ENCODE peak calls at places on chromosomes 12 and 14, in ten cellular contexts. One of them, this sample, is unnamed. For H3K4me1, the result is how much of the 10 kb centered on the place peaks cover.

GRCh38 chr14:104138098-104138890 is at the start of gene KIF26A:
- DNase-seq in left ventricle myocardium inferior: peak
- DNase-seq in GM23338: peak
- DNase-seq in thoracic aorta: no peak
- DNase-seq in mucosa of descending colon: peak
- DNase-seq in astrocyte: no peak
- DNase-seq in cardiac muscle cell: peak
- DNase-seq in GM23248: no peak
- DNase-seq in right lobe of liver: peak
- DNase-seq in heart left ventricle: peak
- DNase-seq in this sample: no peak

GRCh38 chr14:74401504-74402241 is 24.3 kb downstream of the SYNDIG1L start:
- DNase-seq in left ventricle myocardium inferior: peak
- DNase-seq in GM23338: peak
- DNase-seq in thoracic aorta: no peak
- DNase-seq in mucosa of descending colon: peak
- DNase-seq in astrocyte: no peak
- DNase-seq in cardiac muscle cell: peak
- DNase-seq in GM23248: peak
- DNase-seq in right lobe of liver: no peak
- DNase-seq in heart left ventricle: peak
- DNase-seq in this sample: peak

GRCh38 chr12:56590237-56590830 is 39.8 kb downstream of the BAZ2A start:
- DNase-seq in left ventricle myocardium inferior: no peak
- DNase-seq in GM23338: peak
- DNase-seq in thoracic aorta: no peak
- DNase-seq in mucosa of descending colon: no peak
- DNase-seq in astrocyte: no peak
- DNase-seq in cardiac muscle cell: peak
- DNase-seq in GM23248: peak
- DNase-seq in right lobe of liver: no peak
- DNase-seq in heart left ventricle: no peak
- DNase-seq in this sample: peak

GRCh38 chr12:116861331-116861730 is 19.9 kb downstream of the HRK start:
- DNase-seq in left ventricle myocardium inferior: peak
- DNase-seq in GM23338: no peak
- DNase-seq in thoracic aorta: no peak
- DNase-seq in mucosa of descending colon: no peak
- DNase-seq in astrocyte: peak
- DNase-seq in cardiac muscle cell: no peak
- DNase-seq in GM23248: peak
- DNase-seq in right lobe of liver: no peak
- DNase-seq in heart left ventricle: peak
- DNase-seq in this sample: no peak

GRCh38 chr12:122691566-122691965 is 11.6 kb downstream of the HCAR2 start:
- DNase-seq in left ventricle myocardium inferior: no peak
- DNase-seq in GM23338: no peak
- DNase-seq in thoracic aorta: no peak
- DNase-seq in mucosa of descending colon: no peak
- DNase-seq in astrocyte: no peak
- DNase-seq in cardiac muscle cell: no peak
- DNase-seq in GM23248: no peak
- DNase-seq in right lobe of liver: no peak
- DNase-seq in heart left ventricle: no peak
- DNase-seq in this sample: peak

GRCh38 chr12:12718853-12719252 is 1.7 kb downstream of the CDKN1B start:
- DNase-seq in left ventricle myocardium inferior: no peak
- DNase-seq in GM23338: peak
- DNase-seq in thoracic aorta: no peak
- DNase-seq in mucosa of descending colon: no peak
- DNase-seq in astrocyte: no peak
- DNase-seq in cardiac muscle cell: no peak
- DNase-seq in GM23248: peak
- DNase-seq in right lobe of liver: no peak
- DNase-seq in heart left ventricle: no peak
- DNase-seq in this sample: peak

GRCh38 chr12:86730233-86730632 is 474.0 kb upstream of the MGAT4C start:
- DNase-seq in left ventricle myocardium inferior: no peak
- DNase-seq in GM23338: no peak
- DNase-seq in thoracic aorta: no peak
- DNase-seq in mucosa of descending colon: no peak
- DNase-seq in astrocyte: no peak
- DNase-seq in cardiac muscle cell: no peak
- DNase-seq in GM23248: no peak
- DNase-seq in right lobe of liver: no peak
- DNase-seq in heart left ventricle: no peak
- DNase-seq in this sample: no peak

GRCh38 chr14:105026033-105026785 is 5.3 kb upstream of the CDCA4 start:
- DNase-seq in left ventricle myocardium inferior: no peak
- DNase-seq in GM23338: no peak
- DNase-seq in thoracic aorta: no peak
- DNase-seq in mucosa of descending colon: no peak
- DNase-seq in astrocyte: peak
- DNase-seq in cardiac muscle cell: no peak
- DNase-seq in GM23248: peak
- DNase-seq in right lobe of liver: no peak
- DNase-seq in heart left ventricle: no peak
- DNase-seq in this sample: no peak

GRCh38 chr12:89166525-89166934 is 185.8 kb downstream of the DUSP6 start:
- DNase-seq in left ventricle myocardium inferior: no peak
- DNase-seq in GM23338: no peak
- DNase-seq in thoracic aorta: no peak
- DNase-seq in mucosa of descending colon: no peak
- DNase-seq in astrocyte: peak
- DNase-seq in cardiac muscle cell: no peak
- DNase-seq in GM23248: peak
- DNase-seq in right lobe of liver: no peak
- DNase-seq in heart left ventricle: no peak
- DNase-seq in this sample: no peak

GRCh38 chr12:10562306-10562933 is 51.0 kb downstream of the MAGOHB start:
- DNase-seq in left ventricle myocardium inferior: no peak
- DNase-seq in GM23338: peak
- DNase-seq in thoracic aorta: no peak
- DNase-seq in mucosa of descending colon: no peak
- DNase-seq in astrocyte: peak
- DNase-seq in cardiac muscle cell: peak
- DNase-seq in GM23248: peak
- DNase-seq in right lobe of liver: no peak
- DNase-seq in heart left ventricle: no peak
- DNase-seq in this sample: peak

GRCh38 chr14:71261206-71261605 is 353.9 kb downstream of the PCNX1 start:
- DNase-seq in left ventricle myocardium inferior: no peak
- DNase-seq in GM23338: no peak
- DNase-seq in thoracic aorta: no peak
- DNase-seq in mucosa of descending colon: no peak
- DNase-seq in astrocyte: peak
- DNase-seq in cardiac muscle cell: no peak
- DNase-seq in GM23248: peak
- DNase-seq in right lobe of liver: no peak
- DNase-seq in heart left ventricle: no peak
- DNase-seq in this sample: no peak

GRCh38 chr14:94907626-94908261 is 137.8 kb upstream of the GSC start:
- DNase-seq in left ventricle myocardium inferior: no peak
- DNase-seq in GM23338: peak
- DNase-seq in thoracic aorta: no peak
- DNase-seq in mucosa of descending colon: no peak
- DNase-seq in astrocyte: no peak
- DNase-seq in cardiac muscle cell: no peak
- DNase-seq in GM23248: no peak
- DNase-seq in right lobe of liver: no peak
- DNase-seq in heart left ventricle: peak
- DNase-seq in this sample: no peak

GRCh38 chr12:51019927-51020326 is 6.3 kb downstream of the SLC11A2 start:
- DNase-seq in left ventricle myocardium inferior: no peak
- DNase-seq in GM23338: no peak
- DNase-seq in thoracic aorta: no peak
- DNase-seq in mucosa of descending colon: no peak
- DNase-seq in astrocyte: no peak
- DNase-seq in cardiac muscle cell: no peak
- DNase-seq in GM23248: no peak
- DNase-seq in right lobe of liver: no peak
- DNase-seq in heart left ventricle: no peak
- DNase-seq in this sample: no peak
- H3K4me1 ChIP-seq in left ventricle myocardium inferior: under half
- H3K4me1 ChIP-seq in GM23338: under half
- H3K4me1 ChIP-seq in thoracic aorta: under half
- H3K4me1 ChIP-seq in mucosa of descending colon: under half
- H3K4me1 ChIP-seq in astrocyte: under half
- H3K4me1 ChIP-seq in cardiac muscle cell: under half
- H3K4me1 ChIP-seq in GM23248: under half
- H3K4me1 ChIP-seq in right lobe of liver: under half
- H3K4me1 ChIP-seq in heart left ventricle: half or more
- H3K4me1 ChIP-seq in this sample: under half

DNA sequence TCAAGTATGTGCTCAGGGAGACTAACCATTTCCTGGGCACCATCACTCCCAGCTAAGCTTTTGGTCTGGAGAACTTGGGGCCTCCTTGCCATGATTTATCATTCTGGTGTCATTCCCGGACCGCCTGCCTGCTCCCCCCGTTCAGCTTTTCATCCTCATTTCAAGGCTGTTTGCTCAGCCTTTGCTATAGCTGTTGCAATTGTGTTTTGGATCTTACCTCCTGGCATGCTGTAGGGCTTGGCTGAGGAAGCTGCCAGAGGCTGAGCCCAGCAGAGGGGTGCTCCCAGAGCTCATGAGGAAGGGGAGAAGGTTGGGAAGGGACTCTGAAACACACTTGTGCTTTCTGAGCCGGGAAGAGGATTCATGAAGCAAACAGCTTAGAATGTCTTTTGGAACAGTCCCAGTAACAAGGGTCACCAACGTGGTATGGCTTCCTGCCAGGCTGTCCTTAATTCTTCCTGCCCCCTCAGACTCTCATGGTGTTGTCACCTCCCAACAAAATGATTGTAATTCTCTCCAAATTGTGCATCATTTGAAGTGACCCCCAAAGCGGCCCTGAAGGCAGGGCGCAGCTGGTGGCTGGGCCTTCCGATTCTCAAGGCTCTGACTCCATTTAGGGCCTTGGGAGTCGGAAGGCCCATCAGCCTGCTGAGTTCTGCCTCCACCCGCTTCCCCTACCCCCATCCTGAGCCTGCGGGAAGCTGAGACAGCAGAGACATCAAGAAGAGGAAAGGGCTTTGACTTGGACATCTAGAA is 111.9 kb upstream of the ARHGAP5 start:
- DNase-seq in left ventricle myocardium inferior: no peak
- DNase-seq in GM23338: no peak
- DNase-seq in thoracic aorta: no peak
- DNase-seq in mucosa of descending colon: no peak
- DNase-seq in astrocyte: no peak
- DNase-seq in cardiac muscle cell: no peak
- DNase-seq in GM23248: no peak
- DNase-seq in right lobe of liver: no peak
- DNase-seq in heart left ventricle: no peak
- DNase-seq in this sample: no peak
- H3K4me3 ChIP-seq in left ventricle myocardium inferior: no peak
- H3K4me3 ChIP-seq in GM23338: no peak
- H3K4me3 ChIP-seq in thoracic aorta: no peak
- H3K4me3 ChIP-seq in mucosa of descending colon: no peak
- H3K4me3 ChIP-seq in astrocyte: no peak
- H3K4me3 ChIP-seq in cardiac muscle cell: no peak
- H3K4me3 ChIP-seq in GM23248: no peak
- H3K4me3 ChIP-seq in right lobe of liver: no peak
- H3K4me3 ChIP-seq in heart left ventricle: no peak
- H3K4me3 ChIP-seq in this sample: no peak

DNA sequence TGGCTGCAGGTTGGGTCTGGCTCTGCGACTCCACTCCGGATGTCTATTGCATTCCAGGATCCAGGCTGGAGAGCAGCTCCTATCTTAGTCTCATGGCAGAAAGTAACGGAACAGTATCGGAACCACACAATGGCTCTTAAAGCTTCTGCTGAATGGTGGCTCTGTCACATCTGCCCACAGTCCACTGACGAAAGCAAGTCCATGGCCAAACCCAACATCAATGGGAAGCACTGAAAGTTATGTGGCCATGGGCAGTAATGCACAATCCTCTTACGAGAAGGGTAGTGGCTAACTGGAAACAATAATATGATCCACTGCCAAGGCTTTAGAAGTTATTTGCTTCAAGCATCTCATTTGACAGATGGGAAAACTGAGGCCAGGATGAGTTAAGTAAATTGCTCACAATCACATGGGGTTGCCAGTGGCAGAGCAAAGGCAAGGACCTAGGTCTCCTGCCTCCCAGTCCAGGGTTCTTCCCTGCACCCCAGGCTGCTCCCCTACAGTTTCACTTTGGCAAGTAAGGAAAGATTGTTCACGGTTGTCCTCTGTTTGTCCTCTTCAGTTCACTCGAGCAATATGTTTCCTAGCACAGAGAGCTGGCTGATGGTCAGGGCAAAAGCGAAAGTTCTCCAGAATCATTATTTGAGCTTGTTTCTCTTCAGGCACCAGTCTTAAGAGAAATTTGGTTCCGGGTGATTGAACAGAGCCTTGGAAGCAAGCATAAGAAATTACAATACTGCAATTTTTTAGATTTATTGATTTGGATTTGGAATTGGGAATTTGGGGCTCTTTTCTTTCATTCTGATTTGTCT is 54.2 kb downstream of the CKAP4 start:
- DNase-seq in left ventricle myocardium inferior: no peak
- DNase-seq in GM23338: no peak
- DNase-seq in thoracic aorta: no peak
- DNase-seq in mucosa of descending colon: no peak
- DNase-seq in astrocyte: no peak
- DNase-seq in cardiac muscle cell: no peak
- DNase-seq in GM23248: peak
- DNase-seq in right lobe of liver: no peak
- DNase-seq in heart left ventricle: no peak
- DNase-seq in this sample: no peak
- H3K4me1 ChIP-seq in left ventricle myocardium inferior: under half
- H3K4me1 ChIP-seq in GM23338: under half
- H3K4me1 ChIP-seq in thoracic aorta: under half
- H3K4me1 ChIP-seq in mucosa of descending colon: under half
- H3K4me1 ChIP-seq in astrocyte: under half
- H3K4me1 ChIP-seq in cardiac muscle cell: under half
- H3K4me1 ChIP-seq in GM23248: under half
- H3K4me1 ChIP-seq in right lobe of liver: under half
- H3K4me1 ChIP-seq in heart left ventricle: under half
- H3K4me1 ChIP-seq in this sample: under half

GRCh38 chr12:52873513-52873831 is 24.7 kb upstream of the KRT78 start:
- DNase-seq in left ventricle myocardium inferior: no peak
- DNase-seq in GM23338: no peak
- DNase-seq in thoracic aorta: no peak
- DNase-seq in mucosa of descending colon: no peak
- DNase-seq in astrocyte: no peak
- DNase-seq in cardiac muscle cell: no peak
- DNase-seq in GM23248: no peak
- DNase-seq in right lobe of liver: no peak
- DNase-seq in heart left ventricle: no peak
- DNase-seq in this sample: no peak
- H3K4me3 ChIP-seq in left ventricle myocardium inferior: peak
- H3K4me3 ChIP-seq in GM23338: peak
- H3K4me3 ChIP-seq in thoracic aorta: peak
- H3K4me3 ChIP-seq in mucosa of descending colon: no peak
- H3K4me3 ChIP-seq in astrocyte: peak
- H3K4me3 ChIP-seq in cardiac muscle cell: no peak
- H3K4me3 ChIP-seq in GM23248: peak
- H3K4me3 ChIP-seq in right lobe of liver: no peak
- H3K4me3 ChIP-seq in heart left ventricle: peak
- H3K4me3 ChIP-seq in this sample: peak

GRCh38 chr12:75974323-75975273 is 57.0 kb downstream of the PHLDA1 start:
- DNase-seq in left ventricle myocardium inferior: no peak
- DNase-seq in GM23338: no peak
- DNase-seq in thoracic aorta: no peak
- DNase-seq in mucosa of descending colon: no peak
- DNase-seq in astrocyte: no peak
- DNase-seq in cardiac muscle cell: no peak
- DNase-seq in GM23248: no peak
- DNase-seq in right lobe of liver: no peak
- DNase-seq in heart left ventricle: no peak
- DNase-seq in this sample: no peak
- H3K4me1 ChIP-seq in left ventricle myocardium inferior: under half
- H3K4me1 ChIP-seq in GM23338: under half
- H3K4me1 ChIP-seq in thoracic aorta: under half
- H3K4me1 ChIP-seq in mucosa of descending colon: under half
- H3K4me1 ChIP-seq in astrocyte: under half
- H3K4me1 ChIP-seq in cardiac muscle cell: under half
- H3K4me1 ChIP-seq in GM23248: under half
- H3K4me1 ChIP-seq in right lobe of liver: under half
- H3K4me1 ChIP-seq in heart left ventricle: half or more
- H3K4me1 ChIP-seq in this sample: under half